ENCODE peak calls at places on chromosome 7, in six cellular contexts. S is OCI-LY7, H is GM10248, C is A549, B is tibial nerve, M is progenitor cell of endocrine pancreas. E is an unnamed sample.

GRCh38 chr7:39299695-39300094 is 266.5 kb upstream of the YAE1 start:
- DNase-seq in S (no peak), H (no peak), C (no peak), B (no peak), M (no peak), E (no peak)

GRCh38 chr7:27176343-27176731 is 2.2 kb upstream of the HOXA10 start:
- DNase-seq in S (no peak), H (no peak), C (no peak), B (no peak), M (no peak), E (no peak)

GRCh38 chr7:2974093-2974819 is 69.4 kb downstream of the CARD11 start:
- DNase-seq in S (no peak), H (no peak), C (no peak), B (no peak), M (no peak), E (no peak)

GRCh38 chr7:114364151-114364550 is 50.5 kb upstream of the FOXP2 start:
- DNase-seq in S (no peak), H (no peak), C (no peak), B (no peak), M (no peak), E (no peak)

GRCh38 chr7:110204527-110204926 is 886.4 kb upstream of the LRRN3 start:
- DNase-seq in S (no peak), H (no peak), C (peak), B (no peak), M (no peak), E (no peak)

GRCh38 chr7:125316451-125316850 is 386.8 kb upstream of the POT1 start:
- DNase-seq in S (peak), H (no peak), C (peak), B (no peak), M (peak), E (no peak)

GRCh38 chr7:47337531-47337930 is 244.4 kb downstream of the TNS3 start:
- DNase-seq in S (peak), H (peak), C (peak), B (no peak), M (no peak), E (no peak)

GRCh38 chr7:126574276-126574675 is 678.5 kb downstream of the GRM8 start:
- DNase-seq in S (no peak), H (no peak), C (peak), B (no peak), M (no peak), E (no peak)

GRCh38 chr7:74269757-74270277 is 15.6 kb upstream of the RFC2 start:
- DNase-seq in S (peak), H (peak), C (peak), B (peak), M (peak), E (no peak)

GRCh38 chr7:149832332-149833041 is 5.7 kb upstream of the ZNF862 start:
- DNase-seq in S (no peak), H (no peak), C (no peak), B (no peak), M (no peak), E (no peak)
- TF ChIP-seq CTCF in S (no peak), H (no peak), C (no peak), B (no peak), M (no peak), E (no peak)

DNA sequence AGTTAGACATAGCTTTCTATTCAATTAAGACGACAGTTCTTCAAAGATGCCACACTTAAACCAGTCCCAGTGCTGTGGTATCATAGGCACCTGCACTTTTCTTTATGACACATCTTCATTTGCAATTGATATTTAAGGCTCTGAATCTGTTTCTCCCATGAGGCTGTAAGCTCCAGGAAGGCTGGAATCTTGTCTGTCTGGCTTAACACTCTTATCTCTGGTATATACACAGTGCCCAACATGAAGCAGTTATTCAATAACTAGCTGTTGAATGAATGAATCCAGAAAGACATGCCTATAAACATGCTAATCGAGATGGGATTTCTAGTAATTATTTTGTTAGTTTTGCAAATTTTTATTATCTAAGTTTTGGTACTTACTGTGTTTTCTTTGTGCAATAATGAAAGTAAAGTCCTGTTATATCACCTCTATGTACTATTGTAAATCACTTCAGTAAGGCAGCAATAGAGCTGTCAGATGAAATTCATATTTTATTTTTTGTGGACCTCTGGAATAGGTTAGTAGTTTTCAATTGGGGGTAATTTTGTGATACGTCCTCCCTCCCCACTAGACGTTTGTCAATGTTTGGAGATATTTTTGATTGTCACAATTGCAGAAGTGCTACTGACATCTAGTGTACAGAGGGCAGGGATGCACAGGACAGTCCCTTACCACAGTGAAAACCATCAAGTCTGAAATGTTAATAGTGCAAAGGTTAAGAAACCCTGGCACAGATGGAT is 51.3 kb upstream of the STEAP4 start:
- DNase-seq in S (peak), H (no peak), C (peak), B (no peak), M (no peak), E (no peak)
- TF ChIP-seq CTCF in S (peak), H (peak), C (peak), B (peak), M (peak), E (no peak)

GRCh38 chr7:127598318-127598717 is 4.8 kb downstream of the FSCN3 start:
- DNase-seq in S (no peak), H (no peak), C (peak), B (no peak), M (no peak), E (no peak)
- TF ChIP-seq CTCF in S (peak), H (peak), C (no peak), B (no peak), M (peak), E (peak)

GRCh38 chr7:134847834-134848233 is 68.4 kb downstream of the CALD1 start:
- DNase-seq in S (no peak), H (no peak), C (no peak), B (no peak), M (no peak), E (no peak)

GRCh38 chr7:134842062-134842461 is 62.6 kb downstream of the CALD1 start:
- DNase-seq in S (no peak), H (no peak), C (no peak), B (no peak), M (no peak), E (no peak)

GRCh38 chr7:134845461-134845860 is 66.0 kb downstream of the CALD1 start:
- DNase-seq in S (peak), H (peak), C (peak), B (no peak), M (no peak), E (no peak)

GRCh38 chr7:134844200-134844599 is 64.8 kb downstream of the CALD1 start:
- DNase-seq in S (no peak), H (no peak), C (no peak), B (no peak), M (no peak), E (no peak)

GRCh38 chr7:134842901-134843300 is 63.5 kb downstream of the CALD1 start:
- DNase-seq in S (no peak), H (no peak), C (no peak), B (no peak), M (no peak), E (no peak)
- TF ChIP-seq CTCF in S (no peak), H (no peak), C (no peak), B (no peak), M (no peak), E (no peak)

GRCh38 chr7:158706710-158707590 is 2.3 kb upstream of the NCAPG2 start:
- DNase-seq in S (no peak), H (no peak), C (no peak), B (no peak), M (no peak), E (no peak)

GRCh38 chr7:158706273-158706704 is 1.7 kb upstream of the NCAPG2 start:
- DNase-seq in S (no peak), H (no peak), C (no peak), B (no peak), M (no peak), E (no peak)

GRCh38 chr7:158707610-158708009 is 3.0 kb upstream of the NCAPG2 start:
- DNase-seq in S (peak), H (no peak), C (peak), B (no peak), M (no peak), E (no peak)

GRCh38 chr7:158704524-158705233 is at the start of gene NCAPG2:
- DNase-seq in S (peak), H (peak), C (peak), B (peak), M (peak), E (peak)

GRCh38 chr7:158705234-158705890 is 758 bp upstream of the NCAPG2 start:
- DNase-seq in S (no peak), H (no peak), C (no peak), B (no peak), M (no peak), E (no peak)
- TF ChIP-seq CTCF in S (no peak), H (no peak), C (no peak), B (no peak), M (no peak), E (no peak)

DNA sequence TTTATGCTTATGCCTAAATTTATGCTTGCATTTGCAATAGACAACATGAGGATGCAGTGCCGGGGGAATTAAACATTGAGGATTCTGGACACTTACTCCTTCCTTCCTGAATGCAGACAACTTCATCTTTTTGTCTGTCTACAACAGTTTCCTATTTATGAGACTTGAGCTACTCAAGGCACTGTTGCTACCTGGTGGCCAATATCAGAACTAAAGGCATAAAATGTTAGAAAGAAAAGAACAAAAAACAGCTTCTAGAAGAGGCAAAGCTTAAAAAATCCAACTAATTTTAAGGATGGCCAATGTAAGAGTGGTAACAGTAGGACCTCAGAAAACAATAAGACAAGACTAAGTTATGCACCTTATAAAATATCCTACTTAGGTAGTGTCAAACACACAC is 144.5 kb upstream of the PTN start:
- DNase-seq in S (no peak), H (no peak), C (no peak), B (no peak), M (no peak), E (no peak)
- TF ChIP-seq CTCF in S (no peak), H (no peak), C (no peak), B (no peak), M (peak), E (peak)

GRCh38 chr7:92245487-92246362 is at the start of the genes ANKIB1 and KRIT1:
- DNase-seq in S (peak), H (peak), C (peak), B (peak), M (peak), E (no peak)

GRCh38 chr7:92244803-92245486 is 769 bp downstream of the KRIT1 start:
- DNase-seq in S (peak), H (no peak), C (no peak), B (no peak), M (no peak), E (no peak)

GRCh38 chr7:92246363-92247101 is 758 bp downstream of the ANKIB1 start:
- DNase-seq in S (peak), H (peak), C (peak), B (no peak), M (peak), E (no peak)

DNA sequence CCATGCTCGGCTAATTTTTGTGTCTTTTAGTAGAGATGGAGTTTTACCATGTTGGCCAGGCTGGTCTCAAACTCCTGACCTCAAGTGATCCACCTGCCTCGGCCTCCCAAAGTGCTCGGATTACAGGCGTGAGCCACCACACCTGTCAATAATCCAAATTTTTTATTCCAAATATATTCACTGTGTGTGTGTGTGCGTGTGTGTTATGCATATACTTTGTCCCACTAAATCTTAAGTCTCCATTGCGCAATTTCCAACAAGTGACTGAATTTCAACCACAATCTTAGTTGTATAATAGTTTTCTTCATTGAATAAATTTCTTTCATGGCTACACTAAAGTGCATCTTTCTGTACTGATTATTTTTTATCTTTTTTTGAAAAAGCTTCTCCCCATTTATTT is 2.7 kb downstream of the KRIT1 start:
- DNase-seq in S (no peak), H (no peak), C (no peak), B (no peak), M (no peak), E (no peak)
- TF ChIP-seq CTCF in S (no peak), H (no peak), C (no peak), B (no peak), M (no peak), E (no peak)

GRCh38 chr7:156638443-156639077 is 2.0 kb upstream of the RNF32 start:
- DNase-seq in S (no peak), H (no peak), C (no peak), B (no peak), M (no peak), E (no peak)

GRCh38 chr7:156640257-156640948 is at the start of gene RNF32:
- DNase-seq in S (peak), H (peak), C (peak), B (peak), M (peak), E (peak)

GRCh38 chr7:156640949-156641485 is 443 bp downstream of the RNF32 start:
- DNase-seq in S (peak), H (no peak), C (peak), B (no peak), M (no peak), E (no peak)

GRCh38 chr7:156639426-156640256 is 933 bp upstream of the RNF32 start:
- DNase-seq in S (no peak), H (no peak), C (no peak), B (no peak), M (no peak), E (no peak)

GRCh38 chr7:156642306-156643045 is 1.9 kb downstream of the RNF32 start:
- DNase-seq in S (no peak), H (no peak), C (no peak), B (no peak), M (no peak), E (no peak)
- TF ChIP-seq CTCF in S (peak), H (no peak), C (no peak), B (no peak), M (no peak), E (no peak)

E was measured in AG04449.